ENCODE peak calls at places on chromosomes 1 and 21, in eight cellular contexts. D is esophagus mucosa; X is stimulated activated naive CD8-positive, alpha-beta T cell treated with anti-CD3 and anti-CD28 coated beads, Interleukin-15, amount 100 ng/mL, for 72 hours; Q is stimulated activated naive B cell treated with anti-CD40 and anti-IgM and Interleukin-4, amounts not matched to agents 10 μg/mL and 1 μg/mL and 100 μg/mL, for 72 hours; N is upper lobe of right lung; Y is heart right ventricle; L is left lung; E is sciatic nerve. H is an unnamed sample.

GRCh38 chr1:221810406-221810805 is 68.5 kb upstream of the DUSP10 start:
- ATAC-seq in D (peak; percentile 74), X (no peak), Q (no peak), N (no peak), Y (no peak), L (no peak), E (no peak), H (no peak)

GRCh38 chr1:149845416-149845815 is 54.0 kb upstream of the BOLA1 start:
- ATAC-seq in D (no peak), X (no peak), Q (no peak), N (no peak), Y (no peak), L (no peak), E (no peak), H (no peak)

GRCh38 chr1:201125019-201125418 is 2.0 kb downstream of the ASCL5 start:
- ATAC-seq in D (no peak), X (no peak), Q (no peak), N (no peak), Y (no peak), L (no peak), E (no peak), H (no peak)

GRCh38 chr1:17582124-17582768 is 42.7 kb downstream of the ARHGEF10L start:
- ATAC-seq in D (peak; percentile 62), X (no peak), Q (no peak), N (no peak), Y (no peak), L (no peak), E (no peak), H (no peak)

GRCh38 chr1:64956733-64957441 is 9.5 kb downstream of the JAK1 start:
- ATAC-seq in D (peak; percentile 25), X (peak; percentile 92), Q (peak; percentile 89), N (peak; percentile 62), Y (no peak), L (peak; percentile 21), E (peak; percentile 67), H (peak; percentile 19)

GRCh38 chr1:117531222-117531621 is 74.6 kb upstream of the TENT5C start:
- ATAC-seq in D (no peak), X (peak; percentile 72), Q (peak; percentile 72), N (no peak), Y (no peak), L (no peak), E (no peak), H (no peak)

GRCh38 chr1:200510228-200510623 is 100.4 kb upstream of the ZNF281 start:
- ATAC-seq in D (peak; percentile 87), X (peak; percentile 83), Q (peak; percentile 92), N (peak; percentile 99), Y (peak; percentile 70), L (peak; percentile 99), E (peak; percentile 82), H (peak; percentile 76)

GRCh38 chr1:57357462-57357861 is 66.4 kb downstream of the DAB1 start:
- ATAC-seq in D (no peak), X (no peak), Q (peak; percentile 42), N (no peak), Y (no peak), L (no peak), E (no peak), H (no peak)

GRCh38 chr1:62435231-62436038 is 1.4 kb upstream of the USP1 start:
- ATAC-seq in D (peak; percentile 2), X (no peak), Q (no peak), N (peak; percentile 26), Y (peak; percentile 20), L (peak; percentile 12), E (peak; percentile 25), H (peak; percentile 5)

GRCh38 chr21:44517175-44517899 is 22.7 kb downstream of the KRTAP10-1 start:
- ATAC-seq in D (no peak), X (peak; percentile 61), Q (peak; percentile 25), N (peak; percentile 6), Y (no peak), L (no peak), E (peak; percentile 36), H (no peak)

GRCh38 chr1:3857791-3858129 is 484 bp downstream of the DFFB start:
- ATAC-seq in D (peak; percentile 1), X (no peak), Q (no peak), N (no peak), Y (peak; percentile 4), L (peak; percentile 7), E (peak; percentile 11), H (no peak)

GRCh38 chr1:189816558-189816957 is 661.1 kb downstream of the BRINP3 start:
- ATAC-seq in D (no peak), X (no peak), Q (no peak), N (no peak), Y (no peak), L (no peak), E (no peak), H (no peak)

GRCh38 chr1:20255666-20256065 is 35.0 kb upstream of the VWA5B1 start:
- ATAC-seq in D (no peak), X (peak; percentile 69), Q (no peak), N (no peak), Y (no peak), L (no peak), E (no peak), H (no peak)

GRCh38 chr1:117659565-117660264 is 53.9 kb downstream of the TENT5C start:
- ATAC-seq in D (no peak), X (peak; percentile 17), Q (no peak), N (no peak), Y (no peak), L (no peak), E (no peak), H (no peak)

GRCh38 chr1:183777359-183777758 is 27.6 kb upstream of the RGL1 start:
- ATAC-seq in D (no peak), X (no peak), Q (no peak), N (no peak), Y (no peak), L (no peak), E (no peak), H (peak; percentile 71)

GRCh38 chr1:46003315-46003714 is 129.1 kb downstream of the PIK3R3 start:
- ATAC-seq in D (no peak), X (no peak), Q (no peak), N (peak; percentile 68), Y (no peak), L (peak; percentile 75), E (no peak), H (no peak)

GRCh38 chr1:74857676-74858075 is 124.7 kb downstream of the TYW3 start:
- ATAC-seq in D (no peak), X (no peak), Q (no peak), N (no peak), Y (no peak), L (no peak), E (no peak), H (no peak)

GRCh38 chr1:7648761-7649384 is 122.2 kb upstream of the VAMP3 start:
- ATAC-seq in D (peak; percentile 43), X (no peak), Q (no peak), N (peak; percentile 79), Y (no peak), L (peak; percentile 74), E (peak; percentile 90), H (peak; percentile 77)

GRCh38 chr1:208369658-208370057 is 125.5 kb upstream of the PLXNA2 start:
- ATAC-seq in D (no peak), X (no peak), Q (no peak), N (no peak), Y (no peak), L (no peak), E (no peak), H (no peak)

GRCh38 chr1:185911978-185912377 is 177.8 kb downstream of the HMCN1 start:
- ATAC-seq in D (no peak), X (no peak), Q (no peak), N (no peak), Y (no peak), L (no peak), E (no peak), H (no peak)

H was measured in gastroesophageal sphincter.